ENCODE peak calls at places on chromosome 10, in six cellular contexts. A is WTC11, H is T-cell, Z is GM12865, E is NAMALWA, T is RWPE1. Y is an unnamed sample.

GRCh38 chr10:121501796-121502195 is 96.4 kb downstream of the FGFR2 start:
- DNase-seq in A (no peak), Z (no peak), E (no peak), T (no peak), H (no peak), Y (no peak)

GRCh38 chr10:122164028-122164601 is 107.0 kb upstream of the BTBD16 start:
- DNase-seq in T (no peak), A (no peak), E (no peak), H (no peak), Z (no peak), Y (no peak)

GRCh38 chr10:124296121-124296812 is 122.5 kb downstream of the OAT start:
- DNase-seq in Z (peak; percentile 13), T (peak; percentile 51), H (no peak), E (peak; percentile 11), A (peak; percentile 44), Y (no peak)

GRCh38 chr10:95716866-95717265 is 23.1 kb upstream of the TCTN3 start:
- DNase-seq in H (no peak), A (no peak), E (no peak), T (no peak), Z (no peak), Y (no peak)

GRCh38 chr10:95133016-95133752 is 60.9 kb upstream of the ACSM6 start:
- DNase-seq in H (peak; percentile 51), T (peak; percentile 57), E (peak; percentile 91), Z (peak; percentile 91), A (peak; percentile 88), Y (no peak)

GRCh38 chr10:6097063-6097462 is 8.2 kb downstream of the RBM17 start:
- DNase-seq in E (no peak), Z (no peak), H (no peak), T (no peak), A (no peak), Y (no peak)

GRCh38 chr10:98357208-98357836 is 57.7 kb downstream of the PYROXD2 start:
- DNase-seq in E (no peak), Z (no peak), T (no peak), H (no peak), A (no peak), Y (no peak)

GRCh38 chr10:102645741-102646609 is 1.7 kb downstream of the TRIM8 start:
- DNase-seq in A (peak; percentile 47), E (peak; percentile 82), T (peak; percentile 96), H (peak; percentile 61), Z (peak; percentile 93), Y (peak; percentile 88)

GRCh38 chr10:82660983-82661382 is 786.0 kb downstream of the NRG3 start:
- DNase-seq in T (no peak), E (no peak), A (no peak), H (no peak), Z (no peak), Y (no peak)

GRCh38 chr10:118979661-118980060 is 49.9 kb upstream of the NANOS1 start:
- DNase-seq in Z (no peak), H (no peak), T (no peak), A (no peak), E (no peak), Y (no peak)

GRCh38 chr10:50390302-50390701 is 139.0 kb upstream of the ASAH2 start:
- DNase-seq in E (no peak), H (no peak), Z (no peak), T (no peak), A (no peak), Y (no peak)

GRCh38 chr10:69718951-69719350 is 82.8 kb upstream of the COL13A1 start:
- DNase-seq in Z (no peak), T (no peak), E (no peak), H (no peak), A (no peak), Y (no peak)

GRCh38 chr10:127193125-127193524 is 3.3 kb downstream of the INSYN2A start:
- DNase-seq in H (no peak), A (no peak), E (no peak), Z (no peak), T (no peak), Y (no peak)

GRCh38 chr10:13706604-13707003 is 119.8 kb downstream of the PRPF18 start:
- DNase-seq in A (no peak), T (peak; percentile 27), E (no peak), H (no peak), Z (no peak), Y (no peak)

GRCh38 chr10:114022292-114022691 is 21.4 kb upstream of the ADRB1 start:
- DNase-seq in H (no peak), T (no peak), Z (no peak), E (no peak), A (no peak), Y (no peak)

GRCh38 chr10:49080965-49081364 is 34.4 kb downstream of the VSTM4 start:
- DNase-seq in Z (no peak), E (no peak), A (no peak), H (no peak), T (no peak), Y (no peak)

GRCh38 chr10:43064331-43065075 is 12.4 kb upstream of the RET start:
- DNase-seq in A (no peak), Z (no peak), E (no peak), H (no peak), T (no peak), Y (no peak)

GRCh38 chr10:27258838-27259532 is 18.4 kb upstream of the ACBD5 start:
- DNase-seq in Z (no peak), E (no peak), T (no peak), A (peak; percentile 54), H (no peak), Y (no peak)

GRCh38 chr10:46234431-46235060 is 52.3 kb upstream of the ANTXRL start:
- DNase-seq in Z (no peak), H (no peak), A (no peak), E (no peak), T (no peak), Y (peak; percentile 15)

GRCh38 chr10:127619550-127619949 is 70.4 kb downstream of the NPS start:
- DNase-seq in A (no peak), Z (no peak), H (no peak), E (no peak), T (no peak), Y (no peak)

GRCh38 chr10:52818019-52818418 is 45.4 kb upstream of the MBL2 start:
- DNase-seq in T (peak; percentile 44), A (no peak), H (no peak), E (peak; percentile 58), Z (peak; percentile 87), Y (no peak)

GRCh38 chr10:131676046-131676445 is 224.8 kb upstream of the PPP2R2D start:
- DNase-seq in A (peak; percentile 8), H (no peak), T (no peak), Z (no peak), E (no peak), Y (no peak)

GRCh38 chr10:71970331-71970730 is 6.1 kb downstream of the CHST3 start:
- DNase-seq in E (no peak), A (peak; percentile 78), T (peak; percentile 65), Z (no peak), H (no peak), Y (peak; percentile 48)

GRCh38 chr10:84204122-84204521 is 9.8 kb downstream of the CDHR1 start:
- DNase-seq in A (peak; percentile 56), E (peak; percentile 28), T (no peak), H (no peak), Z (peak; percentile 60), Y (no peak)

GRCh38 chr10:113631680-113632079 is 32.2 kb downstream of the NRAP start:
- DNase-seq in A (no peak), T (no peak), Z (no peak), E (no peak), H (no peak), Y (no peak)

GRCh38 chr10:30437039-30437781 is 3.2 kb downstream of the MAP3K8 start:
- DNase-seq in E (peak; percentile 85), A (no peak), T (no peak), H (no peak), Z (peak; percentile 61), Y (no peak)

GRCh38 chr10:1152386-1153252 is 96.4 kb downstream of the WDR37 start:
- DNase-seq in E (no peak), H (no peak), A (no peak), T (no peak), Z (no peak), Y (peak; percentile 51)